ENCODE peak calls at places on chromosome 7, in four cellular contexts. V is glutamatergic neuron, G is AG04449, T is omental fat pad. L is an unnamed sample.

GRCh38 chr7:100156331-100157068 is 2.0 kb downstream of the TRAPPC14 start:
- DNase-seq in T (no peak), G (no peak), V (no peak), L (no peak)

GRCh38 chr7:50449501-50449880 is 659 bp downstream of the FIGNL1 start:
- DNase-seq in T (no peak), V (no peak), G (no peak), L (no peak)

GRCh38 chr7:31864646-31865045 is 177.6 kb downstream of the PPP1R17 start:
- DNase-seq in G (no peak), V (no peak), T (no peak), L (no peak)

GRCh38 chr7:4103352-4104091 is 578.6 kb upstream of the FOXK1 start:
- DNase-seq in T (no peak), V (no peak), G (no peak), L (no peak)

GRCh38 chr7:109343662-109344061 is 774.0 kb downstream of the DNAJB9 start:
- DNase-seq in V (no peak), G (no peak), T (no peak), L (no peak)

GRCh38 chr7:37732253-37732652 is 48.7 kb downstream of the GPR141 start:
- DNase-seq in T (no peak), G (no peak), V (peak; percentile 35), L (no peak)

GRCh38 chr7:29146082-29146706 is at the start of gene CPVL:
- DNase-seq in G (no peak), V (peak; percentile 69), T (no peak), L (peak; percentile 42)

GRCh38 chr7:28298870-28299484 is 113.3 kb upstream of the CREB5 start:
- DNase-seq in G (no peak), V (peak; percentile 31), T (no peak), L (no peak)

GRCh38 chr7:25906003-25906402 is 246.0 kb upstream of the NFE2L3 start:
- DNase-seq in G (no peak), V (no peak), T (no peak), L (no peak)

GRCh38 chr7:108311446-108312168 is 144.6 kb downstream of the NRCAM start:
- DNase-seq in V (no peak), T (no peak), G (no peak), L (no peak)

GRCh38 chr7:46245587-46246111 is 324.6 kb upstream of the IGFBP3 start:
- DNase-seq in V (no peak), G (no peak), T (no peak), L (no peak)

GRCh38 chr7:125336326-125336725 is 406.7 kb upstream of the POT1 start:
- DNase-seq in V (no peak), T (no peak), G (no peak), L (no peak)

GRCh38 chr7:122688385-122688998 is 10.4 kb downstream of the RNF133 start:
- DNase-seq in G (no peak), V (no peak), T (no peak), L (no peak)

GRCh38 chr7:29865526-29865925 is 59.2 kb downstream of the WIPF3 start:
- DNase-seq in V (no peak), G (peak; percentile 52), T (no peak), L (no peak)

GRCh38 chr7:107920048-107920772 is 29.2 kb downstream of the DLD start:
- DNase-seq in G (no peak), V (no peak), T (no peak), L (no peak)

GRCh38 chr7:100372256-100372655 is 1.0 kb upstream of the PILRA start:
- DNase-seq in V (no peak), G (peak; percentile 14), T (no peak), L (no peak)

GRCh38 chr7:88350118-88350517 is 43.4 kb upstream of the STEAP4 start:
- DNase-seq in T (no peak), V (no peak), G (no peak), L (no peak)

GRCh38 chr7:9856668-9857067 is 1117.0 kb upstream of the PHF14 start:
- DNase-seq in T (no peak), V (no peak), G (no peak), L (no peak)

GRCh38 chr7:1725199-1725701 is 55.2 kb downstream of the ELFN1 start:
- DNase-seq in T (no peak), G (no peak), V (peak; percentile 85), L (no peak)

GRCh38 chr7:151690597-151690996 is 170.9 kb upstream of the RHEB start:
- DNase-seq in V (no peak), T (no peak), G (no peak), L (no peak)

GRCh38 chr7:130641497-130641896 is 27.1 kb downstream of the COPG2 start:
- DNase-seq in G (no peak), V (no peak), T (no peak), L (no peak)

GRCh38 chr7:157444843-157445135 is 108.0 kb downstream of the DNAJB6 start:
- DNase-seq in G (no peak), T (no peak), V (no peak), L (no peak)

DNA sequence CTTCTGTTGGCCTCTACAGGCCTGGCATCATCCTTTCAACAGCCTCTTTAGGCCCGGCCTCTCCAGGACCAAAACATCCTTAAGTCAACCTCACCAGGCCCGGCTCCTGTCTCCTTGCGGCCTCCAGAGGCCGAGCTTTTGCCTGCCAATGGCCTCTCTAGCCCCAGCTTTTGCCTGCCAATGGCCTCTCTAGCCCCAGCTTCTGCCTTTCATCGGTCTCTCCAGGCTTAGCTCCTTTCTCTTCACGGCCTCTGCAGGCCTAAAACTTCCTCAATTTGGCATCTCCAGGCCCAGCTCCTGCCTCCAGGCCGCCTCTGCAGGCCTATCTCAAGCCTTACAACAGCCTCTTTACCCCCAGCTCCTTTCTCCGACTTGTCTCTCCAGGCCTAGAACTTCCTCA is 15.8 kb upstream of the TMEM248 start:
- DNase-seq in G (no peak), V (no peak), T (no peak), L (no peak)
- TF ChIP-seq CTCF in G (no peak), V (no peak), T (no peak), L (no peak)

GRCh38 chr7:105585850-105586500 is 4.7 kb upstream of the EFCAB10 start:
- DNase-seq in T (no peak), V (no peak), G (no peak), L (no peak)
- TF ChIP-seq CTCF in T (no peak), V (no peak), G (no peak), L (no peak)

DNA sequence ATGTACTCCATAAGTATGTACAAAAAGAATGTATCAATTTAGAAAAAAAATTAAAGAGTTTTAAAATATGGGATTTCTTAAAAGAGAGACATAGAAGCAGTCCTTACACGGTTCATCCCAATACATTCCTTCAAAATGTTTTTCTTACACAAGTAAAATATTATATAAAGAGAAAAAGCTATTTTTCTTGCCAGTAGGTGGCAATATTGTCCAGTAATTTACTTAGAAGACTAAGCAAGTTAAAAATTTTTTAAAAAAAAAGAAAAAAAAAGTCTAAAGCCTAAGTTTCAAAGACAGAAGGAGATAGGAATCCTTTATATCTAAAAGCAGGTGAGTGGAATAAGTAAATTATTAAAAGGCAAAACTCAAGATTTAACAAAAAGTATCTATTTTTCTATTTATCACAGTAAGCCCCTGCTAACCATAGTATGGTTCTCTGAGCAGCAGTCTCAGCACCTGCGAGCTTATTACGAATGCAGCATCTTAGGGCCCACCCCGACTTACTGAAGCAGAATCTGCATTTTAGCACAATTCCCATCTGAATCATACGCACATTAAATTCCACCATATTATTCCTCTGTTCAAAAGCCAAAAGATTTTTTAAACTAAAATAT is 240.6 kb downstream of the DGKI start:
- DNase-seq in G (no peak), T (no peak), V (no peak), L (no peak)
- TF ChIP-seq CTCF in G (no peak), T (no peak), V (peak; percentile 81), L (peak; percentile 83)

DNA sequence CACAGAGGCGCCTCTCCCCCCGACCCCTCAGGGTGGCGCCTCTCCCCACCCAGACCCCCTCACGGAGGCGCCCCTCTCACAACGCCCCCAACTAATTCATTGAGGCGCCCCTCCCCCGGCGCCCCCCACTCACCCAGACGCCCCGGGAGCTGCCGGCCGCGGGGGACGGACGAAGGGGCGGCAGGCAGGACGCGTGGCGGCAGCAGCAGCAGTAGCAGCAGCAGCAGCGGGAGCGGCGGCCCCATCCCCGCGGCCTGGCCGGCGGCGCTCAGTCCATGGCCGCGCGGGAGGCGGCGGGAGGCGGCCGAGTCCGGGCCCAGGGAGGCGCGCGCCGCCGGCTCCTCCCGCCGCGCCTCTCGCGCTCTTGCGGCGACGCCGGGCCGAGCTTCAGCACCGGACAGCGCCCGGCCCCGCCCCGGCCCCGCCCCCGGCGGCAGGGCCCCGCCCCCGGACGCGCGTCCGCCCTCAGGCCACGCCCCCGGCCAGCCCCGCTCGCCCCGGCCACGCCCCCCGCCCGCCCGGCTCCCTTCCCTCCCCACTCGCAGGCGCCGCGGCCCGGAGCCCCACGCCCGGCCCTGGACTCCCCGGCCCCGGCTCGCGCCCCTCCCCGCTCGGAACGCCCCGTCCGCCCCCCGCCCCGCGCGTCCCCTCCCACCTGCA is at the start of gene PTPRN2:
- DNase-seq in T (no peak), G (no peak), V (peak; percentile 84), L (peak; percentile 71)
- TF ChIP-seq CTCF in T (no peak), G (no peak), V (no peak), L (no peak)